ENCODE peak calls at places on chromosome 13, in nine cellular contexts. One of them, this sample, is unnamed.

GRCh38 chr13:102913924-102914628 is 68.2 kb downstream of the ERCC5 start:
- DNase-seq in NB4: no peak
- DNase-seq in NCI-H748 treated with DMSO at 0.1 percent for 48 hours: no peak
- DNase-seq in KG1: no peak
- DNase-seq in activated CD4-positive, alpha-beta T cell treated with anti-CD3 and anti-CD28 coated beads, Interleukin-2, amount 50 U/mL, for 1 hour: no peak
- DNase-seq in endodermal cell: no peak
- DNase-seq in stimulated activated CD4-positive, alpha-beta T cell treated with anti-CD3 and anti-CD28 coated beads, Interleukin-1b, Interleukin-23, amount 100 ng/mL, for 1 hour: no peak
- DNase-seq in T-helper 2 cell treated with Interferon-gamma antibody and Interleukin-4, amounts not matched to agents 5 μg/mL and 100 μg/mL, for 36 hours: no peak
- DNase-seq in OCI-LY7: no peak
- DNase-seq in this sample: no peak

GRCh38 chr13:110425444-110425780 is 118.3 kb downstream of the COL4A2 start:
- DNase-seq in endodermal cell: no peak
- DNase-seq in T-helper 2 cell treated with Interferon-gamma antibody and Interleukin-4, amounts not matched to agents 5 μg/mL and 100 μg/mL, for 36 hours: no peak
- DNase-seq in NCI-H748 treated with DMSO at 0.1 percent for 48 hours: no peak
- DNase-seq in NB4: no peak
- DNase-seq in stimulated activated CD4-positive, alpha-beta T cell treated with anti-CD3 and anti-CD28 coated beads, Interleukin-1b, Interleukin-23, amount 100 ng/mL, for 1 hour: no peak
- DNase-seq in KG1: no peak
- DNase-seq in OCI-LY7: no peak
- DNase-seq in activated CD4-positive, alpha-beta T cell treated with anti-CD3 and anti-CD28 coated beads, Interleukin-2, amount 50 U/mL, for 1 hour: no peak
- DNase-seq in this sample: no peak

GRCh38 chr13:82593239-82593638 is 1289.0 kb downstream of the SLITRK1 start:
- DNase-seq in endodermal cell: no peak
- DNase-seq in KG1: no peak
- DNase-seq in activated CD4-positive, alpha-beta T cell treated with anti-CD3 and anti-CD28 coated beads, Interleukin-2, amount 50 U/mL, for 1 hour: no peak
- DNase-seq in stimulated activated CD4-positive, alpha-beta T cell treated with anti-CD3 and anti-CD28 coated beads, Interleukin-1b, Interleukin-23, amount 100 ng/mL, for 1 hour: no peak
- DNase-seq in NCI-H748 treated with DMSO at 0.1 percent for 48 hours: no peak
- DNase-seq in OCI-LY7: no peak
- DNase-seq in NB4: no peak
- DNase-seq in T-helper 2 cell treated with Interferon-gamma antibody and Interleukin-4, amounts not matched to agents 5 μg/mL and 100 μg/mL, for 36 hours: no peak
- DNase-seq in this sample: no peak

GRCh38 chr13:112481458-112481857 is 105.3 kb downstream of the SPACA7 start:
- DNase-seq in stimulated activated CD4-positive, alpha-beta T cell treated with anti-CD3 and anti-CD28 coated beads, Interleukin-1b, Interleukin-23, amount 100 ng/mL, for 1 hour: no peak
- DNase-seq in NCI-H748 treated with DMSO at 0.1 percent for 48 hours: no peak
- DNase-seq in T-helper 2 cell treated with Interferon-gamma antibody and Interleukin-4, amounts not matched to agents 5 μg/mL and 100 μg/mL, for 36 hours: no peak
- DNase-seq in KG1: no peak
- DNase-seq in activated CD4-positive, alpha-beta T cell treated with anti-CD3 and anti-CD28 coated beads, Interleukin-2, amount 50 U/mL, for 1 hour: no peak
- DNase-seq in OCI-LY7: no peak
- DNase-seq in endodermal cell: no peak
- DNase-seq in NB4: no peak
- DNase-seq in this sample: no peak

GRCh38 chr13:78586706-78587105 is 16.6 kb downstream of the POU4F1 start:
- DNase-seq in endodermal cell: peak
- DNase-seq in OCI-LY7: no peak
- DNase-seq in NCI-H748 treated with DMSO at 0.1 percent for 48 hours: no peak
- DNase-seq in activated CD4-positive, alpha-beta T cell treated with anti-CD3 and anti-CD28 coated beads, Interleukin-2, amount 50 U/mL, for 1 hour: no peak
- DNase-seq in stimulated activated CD4-positive, alpha-beta T cell treated with anti-CD3 and anti-CD28 coated beads, Interleukin-1b, Interleukin-23, amount 100 ng/mL, for 1 hour: no peak
- DNase-seq in NB4: peak
- DNase-seq in T-helper 2 cell treated with Interferon-gamma antibody and Interleukin-4, amounts not matched to agents 5 μg/mL and 100 μg/mL, for 36 hours: no peak
- DNase-seq in KG1: no peak
- DNase-seq in this sample: peak

GRCh38 chr13:75333103-75333502 is 148.9 kb downstream of the TBC1D4 start:
- DNase-seq in NCI-H748 treated with DMSO at 0.1 percent for 48 hours: no peak
- DNase-seq in KG1: no peak
- DNase-seq in stimulated activated CD4-positive, alpha-beta T cell treated with anti-CD3 and anti-CD28 coated beads, Interleukin-1b, Interleukin-23, amount 100 ng/mL, for 1 hour: no peak
- DNase-seq in OCI-LY7: no peak
- DNase-seq in NB4: no peak
- DNase-seq in activated CD4-positive, alpha-beta T cell treated with anti-CD3 and anti-CD28 coated beads, Interleukin-2, amount 50 U/mL, for 1 hour: no peak
- DNase-seq in endodermal cell: no peak
- DNase-seq in T-helper 2 cell treated with Interferon-gamma antibody and Interleukin-4, amounts not matched to agents 5 μg/mL and 100 μg/mL, for 36 hours: no peak
- DNase-seq in this sample: no peak

GRCh38 chr13:102017248-102017647 is 384.6 kb downstream of the FGF14 start:
- DNase-seq in KG1: no peak
- DNase-seq in activated CD4-positive, alpha-beta T cell treated with anti-CD3 and anti-CD28 coated beads, Interleukin-2, amount 50 U/mL, for 1 hour: no peak
- DNase-seq in NB4: no peak
- DNase-seq in OCI-LY7: no peak
- DNase-seq in NCI-H748 treated with DMSO at 0.1 percent for 48 hours: peak
- DNase-seq in T-helper 2 cell treated with Interferon-gamma antibody and Interleukin-4, amounts not matched to agents 5 μg/mL and 100 μg/mL, for 36 hours: no peak
- DNase-seq in endodermal cell: no peak
- DNase-seq in stimulated activated CD4-positive, alpha-beta T cell treated with anti-CD3 and anti-CD28 coated beads, Interleukin-1b, Interleukin-23, amount 100 ng/mL, for 1 hour: no peak
- DNase-seq in this sample: no peak

GRCh38 chr13:84400711-84401110 is 518.4 kb upstream of the SLITRK1 start:
- DNase-seq in activated CD4-positive, alpha-beta T cell treated with anti-CD3 and anti-CD28 coated beads, Interleukin-2, amount 50 U/mL, for 1 hour: no peak
- DNase-seq in OCI-LY7: no peak
- DNase-seq in T-helper 2 cell treated with Interferon-gamma antibody and Interleukin-4, amounts not matched to agents 5 μg/mL and 100 μg/mL, for 36 hours: no peak
- DNase-seq in endodermal cell: no peak
- DNase-seq in NB4: no peak
- DNase-seq in stimulated activated CD4-positive, alpha-beta T cell treated with anti-CD3 and anti-CD28 coated beads, Interleukin-1b, Interleukin-23, amount 100 ng/mL, for 1 hour: no peak
- DNase-seq in NCI-H748 treated with DMSO at 0.1 percent for 48 hours: peak
- DNase-seq in KG1: no peak
- DNase-seq in this sample: no peak

GRCh38 chr13:111472083-111472482 is 151.6 kb downstream of the TEX29 start:
- DNase-seq in NCI-H748 treated with DMSO at 0.1 percent for 48 hours: no peak
- DNase-seq in OCI-LY7: no peak
- DNase-seq in stimulated activated CD4-positive, alpha-beta T cell treated with anti-CD3 and anti-CD28 coated beads, Interleukin-1b, Interleukin-23, amount 100 ng/mL, for 1 hour: no peak
- DNase-seq in KG1: no peak
- DNase-seq in T-helper 2 cell treated with Interferon-gamma antibody and Interleukin-4, amounts not matched to agents 5 μg/mL and 100 μg/mL, for 36 hours: no peak
- DNase-seq in NB4: no peak
- DNase-seq in activated CD4-positive, alpha-beta T cell treated with anti-CD3 and anti-CD28 coated beads, Interleukin-2, amount 50 U/mL, for 1 hour: no peak
- DNase-seq in endodermal cell: no peak
- DNase-seq in this sample: no peak

GRCh38 chr13:95643471-95643813 is 1.1 kb downstream of the DZIP1 start:
- DNase-seq in activated CD4-positive, alpha-beta T cell treated with anti-CD3 and anti-CD28 coated beads, Interleukin-2, amount 50 U/mL, for 1 hour: no peak
- DNase-seq in stimulated activated CD4-positive, alpha-beta T cell treated with anti-CD3 and anti-CD28 coated beads, Interleukin-1b, Interleukin-23, amount 100 ng/mL, for 1 hour: no peak
- DNase-seq in T-helper 2 cell treated with Interferon-gamma antibody and Interleukin-4, amounts not matched to agents 5 μg/mL and 100 μg/mL, for 36 hours: no peak
- DNase-seq in endodermal cell: peak
- DNase-seq in KG1: no peak
- DNase-seq in OCI-LY7: no peak
- DNase-seq in NB4: no peak
- DNase-seq in NCI-H748 treated with DMSO at 0.1 percent for 48 hours: no peak
- DNase-seq in this sample: no peak

GRCh38 chr13:26707122-26708006 is 53.2 kb downstream of the GPR12 start:
- DNase-seq in OCI-LY7: peak
- DNase-seq in activated CD4-positive, alpha-beta T cell treated with anti-CD3 and anti-CD28 coated beads, Interleukin-2, amount 50 U/mL, for 1 hour: no peak
- DNase-seq in T-helper 2 cell treated with Interferon-gamma antibody and Interleukin-4, amounts not matched to agents 5 μg/mL and 100 μg/mL, for 36 hours: no peak
- DNase-seq in NCI-H748 treated with DMSO at 0.1 percent for 48 hours: peak
- DNase-seq in stimulated activated CD4-positive, alpha-beta T cell treated with anti-CD3 and anti-CD28 coated beads, Interleukin-1b, Interleukin-23, amount 100 ng/mL, for 1 hour: no peak
- DNase-seq in KG1: peak
- DNase-seq in NB4: peak
- DNase-seq in endodermal cell: peak
- DNase-seq in this sample: peak

GRCh38 chr13:109700176-109700575 is 86.2 kb downstream of the IRS2 start:
- DNase-seq in KG1: peak
- DNase-seq in NB4: peak
- DNase-seq in activated CD4-positive, alpha-beta T cell treated with anti-CD3 and anti-CD28 coated beads, Interleukin-2, amount 50 U/mL, for 1 hour: no peak
- DNase-seq in endodermal cell: peak
- DNase-seq in OCI-LY7: no peak
- DNase-seq in stimulated activated CD4-positive, alpha-beta T cell treated with anti-CD3 and anti-CD28 coated beads, Interleukin-1b, Interleukin-23, amount 100 ng/mL, for 1 hour: no peak
- DNase-seq in NCI-H748 treated with DMSO at 0.1 percent for 48 hours: peak
- DNase-seq in T-helper 2 cell treated with Interferon-gamma antibody and Interleukin-4, amounts not matched to agents 5 μg/mL and 100 μg/mL, for 36 hours: no peak
- DNase-seq in this sample: peak

GRCh38 chr13:64529874-64530485 is 2700.2 kb downstream of the PCDH9 start:
- DNase-seq in NB4: peak
- DNase-seq in activated CD4-positive, alpha-beta T cell treated with anti-CD3 and anti-CD28 coated beads, Interleukin-2, amount 50 U/mL, for 1 hour: no peak
- DNase-seq in KG1: no peak
- DNase-seq in NCI-H748 treated with DMSO at 0.1 percent for 48 hours: peak
- DNase-seq in T-helper 2 cell treated with Interferon-gamma antibody and Interleukin-4, amounts not matched to agents 5 μg/mL and 100 μg/mL, for 36 hours: no peak
- DNase-seq in endodermal cell: peak
- DNase-seq in OCI-LY7: peak
- DNase-seq in stimulated activated CD4-positive, alpha-beta T cell treated with anti-CD3 and anti-CD28 coated beads, Interleukin-1b, Interleukin-23, amount 100 ng/mL, for 1 hour: no peak
- DNase-seq in this sample: peak

GRCh38 chr13:31920301-31920818 is 111.2 kb upstream of the FRY start:
- DNase-seq in OCI-LY7: no peak
- DNase-seq in endodermal cell: no peak
- DNase-seq in activated CD4-positive, alpha-beta T cell treated with anti-CD3 and anti-CD28 coated beads, Interleukin-2, amount 50 U/mL, for 1 hour: no peak
- DNase-seq in KG1: no peak
- DNase-seq in NB4: peak
- DNase-seq in NCI-H748 treated with DMSO at 0.1 percent for 48 hours: no peak
- DNase-seq in T-helper 2 cell treated with Interferon-gamma antibody and Interleukin-4, amounts not matched to agents 5 μg/mL and 100 μg/mL, for 36 hours: no peak
- DNase-seq in stimulated activated CD4-positive, alpha-beta T cell treated with anti-CD3 and anti-CD28 coated beads, Interleukin-1b, Interleukin-23, amount 100 ng/mL, for 1 hour: no peak
- DNase-seq in this sample: no peak